ENCODE peak calls at places on chromosomes 6 and 20, in nine cellular contexts. One of them, this sample, is unnamed.

GRCh38 chr20:17859616-17860232 is 108.9 kb downstream of the SNX5 start:
- DNase-seq in SJSA1: no peak
- DNase-seq in endothelial cell: no peak
- DNase-seq in HT1080: no peak
- DNase-seq in GM20000: peak
- DNase-seq in HS-5: no peak
- DNase-seq in NCI-H2029: peak
- DNase-seq in fibroblast of lung: no peak
- DNase-seq in body of pancreas: peak
- DNase-seq in this sample: no peak

GRCh38 chr6:2534406-2535139 is 216.1 kb downstream of the MYLK4 start:
- DNase-seq in SJSA1: no peak
- DNase-seq in endothelial cell: peak
- DNase-seq in HT1080: peak
- DNase-seq in GM20000: no peak
- DNase-seq in HS-5: no peak
- DNase-seq in NCI-H2029: no peak
- DNase-seq in fibroblast of lung: no peak
- DNase-seq in body of pancreas: no peak
- DNase-seq in this sample: no peak

GRCh38 chr6:14665827-14666724 is 548.5 kb downstream of the CD83 start:
- DNase-seq in SJSA1: peak
- DNase-seq in endothelial cell: no peak
- DNase-seq in HT1080: peak
- DNase-seq in GM20000: peak
- DNase-seq in HS-5: peak
- DNase-seq in NCI-H2029: no peak
- DNase-seq in fibroblast of lung: peak
- DNase-seq in body of pancreas: no peak
- DNase-seq in this sample: no peak

GRCh38 chr6:6008648-6009421 is 2.1 kb upstream of the NRN1 start:
- DNase-seq in SJSA1: peak
- DNase-seq in endothelial cell: peak
- DNase-seq in HT1080: peak
- DNase-seq in GM20000: peak
- DNase-seq in HS-5: no peak
- DNase-seq in NCI-H2029: peak
- DNase-seq in fibroblast of lung: no peak
- DNase-seq in body of pancreas: peak
- DNase-seq in this sample: peak

GRCh38 chr6:121608270-121608669 is 172.8 kb downstream of the GJA1 start:
- DNase-seq in SJSA1: no peak
- DNase-seq in endothelial cell: no peak
- DNase-seq in HT1080: no peak
- DNase-seq in GM20000: no peak
- DNase-seq in HS-5: no peak
- DNase-seq in NCI-H2029: no peak
- DNase-seq in fibroblast of lung: no peak
- DNase-seq in body of pancreas: no peak
- DNase-seq in this sample: no peak

GRCh38 chr6:43292763-43293318 is 5.2 kb upstream of the SLC22A7 start:
- DNase-seq in SJSA1: no peak
- DNase-seq in endothelial cell: no peak
- DNase-seq in HT1080: no peak
- DNase-seq in GM20000: no peak
- DNase-seq in HS-5: no peak
- DNase-seq in NCI-H2029: no peak
- DNase-seq in fibroblast of lung: no peak
- DNase-seq in body of pancreas: no peak
- DNase-seq in this sample: no peak

GRCh38 chr6:5084787-5085637 is at the start of gene PPP1R3G:
- DNase-seq in SJSA1: peak
- DNase-seq in endothelial cell: peak
- DNase-seq in HT1080: no peak
- DNase-seq in GM20000: peak
- DNase-seq in HS-5: no peak
- DNase-seq in NCI-H2029: peak
- DNase-seq in fibroblast of lung: peak
- DNase-seq in body of pancreas: peak
- DNase-seq in this sample: no peak

GRCh38 chr20:38890497-38890818 is 35.8 kb upstream of the FAM83D start:
- DNase-seq in SJSA1: no peak
- DNase-seq in endothelial cell: no peak
- DNase-seq in HT1080: no peak
- DNase-seq in GM20000: no peak
- DNase-seq in HS-5: no peak
- DNase-seq in NCI-H2029: no peak
- DNase-seq in fibroblast of lung: no peak
- DNase-seq in body of pancreas: no peak
- DNase-seq in this sample: no peak

GRCh38 chr6:157143171-157143884 is 180.0 kb downstream of the TMEM242 start:
- DNase-seq in SJSA1: no peak
- DNase-seq in endothelial cell: no peak
- DNase-seq in HT1080: no peak
- DNase-seq in GM20000: no peak
- DNase-seq in HS-5: no peak
- DNase-seq in NCI-H2029: no peak
- DNase-seq in fibroblast of lung: peak
- DNase-seq in body of pancreas: no peak
- DNase-seq in this sample: no peak

GRCh38 chr6:23589811-23590210 is 536.2 kb upstream of the NRSN1 start:
- DNase-seq in SJSA1: no peak
- DNase-seq in endothelial cell: no peak
- DNase-seq in HT1080: no peak
- DNase-seq in GM20000: no peak
- DNase-seq in HS-5: no peak
- DNase-seq in NCI-H2029: no peak
- DNase-seq in fibroblast of lung: peak
- DNase-seq in body of pancreas: no peak
- DNase-seq in this sample: no peak

GRCh38 chr6:160510199-160510598 is 153.9 kb downstream of the LPA start:
- DNase-seq in SJSA1: no peak
- DNase-seq in endothelial cell: no peak
- DNase-seq in HT1080: peak
- DNase-seq in GM20000: no peak
- DNase-seq in HS-5: peak
- DNase-seq in NCI-H2029: no peak
- DNase-seq in fibroblast of lung: peak
- DNase-seq in body of pancreas: no peak
- DNase-seq in this sample: no peak

GRCh38 chr20:41138217-41138526 is 829 bp downstream of the PLCG1 start:
- DNase-seq in SJSA1: no peak
- DNase-seq in endothelial cell: no peak
- DNase-seq in HT1080: no peak
- DNase-seq in GM20000: no peak
- DNase-seq in HS-5: no peak
- DNase-seq in NCI-H2029: no peak
- DNase-seq in fibroblast of lung: peak
- DNase-seq in body of pancreas: no peak
- DNase-seq in this sample: no peak

GRCh38 chr6:14406616-14407343 is 289.2 kb downstream of the CD83 start:
- DNase-seq in SJSA1: no peak
- DNase-seq in endothelial cell: no peak
- DNase-seq in HT1080: no peak
- DNase-seq in GM20000: no peak
- DNase-seq in HS-5: no peak
- DNase-seq in NCI-H2029: no peak
- DNase-seq in fibroblast of lung: no peak
- DNase-seq in body of pancreas: no peak
- DNase-seq in this sample: no peak